ENCODE peak calls at places on chromosomes 2 and 18, in ten cellular contexts. Q is sigmoid colon, D is thyroid gland, U is body of pancreas, B is esophagus squamous epithelium, W is A549, J is IMR-90, Y is uterus, T is ovary, A is endothelial cell of umbilical vein. F is an unnamed sample.

GRCh38 chr2:47907097-47907781 is 941 bp upstream of the FBXO11 start:
- DNase-seq in B (no peak), T (peak; percentile 19), Y (peak; percentile 18), W (peak; percentile 25), A (no peak), D (peak; percentile 34), J (no peak), U (peak; percentile 59), Q (no peak), F (peak; percentile 21)

GRCh38 chr2:16652296-16653082 is 13.1 kb downstream of the CYRIA start:
- DNase-seq in T (peak; percentile 65), J (peak; percentile 75), D (peak; percentile 87), W (no peak), Y (peak; percentile 43), Q (peak; percentile 71), B (no peak), A (no peak), U (no peak), F (no peak)

GRCh38 chr18:46622999-46623398 is 34.0 kb downstream of the LOXHD1 start:
- DNase-seq in U (no peak), T (no peak), W (peak; percentile 11), Y (no peak), Q (no peak), B (no peak), A (no peak), J (peak; percentile 15), D (no peak), F (peak; percentile 35)

GRCh38 chr2:29804671-29805070 is 116.7 kb downstream of the ALK start:
- DNase-seq in B (no peak), A (no peak), T (no peak), Y (no peak), W (no peak), D (no peak), J (no peak), U (no peak), Q (no peak), F (no peak)

GRCh38 chr2:9549420-9549819 is 6.2 kb downstream of the ADAM17 start:
- DNase-seq in J (no peak), Y (no peak), B (no peak), Q (no peak), D (peak; percentile 53), W (no peak), T (no peak), A (no peak), U (no peak), F (no peak)

GRCh38 chr2:219159771-219160185 is 837 bp downstream of the NHEJ1 start:
- DNase-seq in Y (no peak), B (no peak), J (no peak), U (no peak), T (no peak), W (no peak), D (no peak), Q (no peak), A (no peak), F (no peak)

GRCh38 chr2:71945133-71945959 is 202.3 kb downstream of the CYP26B1 start:
- DNase-seq in D (no peak), Q (no peak), B (no peak), U (no peak), T (no peak), W (no peak), A (no peak), Y (no peak), J (no peak), F (no peak)

GRCh38 chr2:122634261-122634660 is 878.8 kb downstream of the TSN start:
- DNase-seq in Y (no peak), Q (no peak), D (no peak), T (no peak), B (no peak), W (peak; percentile 26), A (no peak), J (peak; percentile 58), U (no peak), F (no peak)

GRCh38 chr18:47975701-47976100 is 45.2 kb upstream of the SMAD2 start:
- DNase-seq in U (no peak), B (no peak), T (no peak), A (no peak), Y (no peak), W (no peak), Q (no peak), D (no peak), J (no peak), F (peak; percentile 94)

GRCh38 chr18:80176334-80177080 is 67.4 kb downstream of the ADNP2 start:
- DNase-seq in U (no peak), J (peak; percentile 54), Q (no peak), W (no peak), T (no peak), A (no peak), B (no peak), D (peak; percentile 51), Y (peak; percentile 31), F (no peak)

GRCh38 chr2:10557506-10558265 is 109.6 kb upstream of the ODC1 start:
- DNase-seq in A (no peak), Y (no peak), T (no peak), W (no peak), Q (no peak), J (no peak), B (no peak), D (no peak), U (no peak), F (no peak)

GRCh38 chr2:47054867-47055266 is 100.2 kb downstream of the STPG4 start:
- DNase-seq in U (no peak), Q (no peak), B (no peak), J (no peak), W (no peak), D (no peak), Y (no peak), T (no peak), A (no peak), F (no peak)

GRCh38 chr2:120868366-120868765 is 132.7 kb downstream of the GLI2 start:
- DNase-seq in U (no peak), Y (no peak), T (no peak), W (no peak), A (no peak), Q (peak; percentile 50), J (no peak), B (no peak), D (no peak), F (no peak)

GRCh38 chr2:38074775-38075435 is 1.0 kb downstream of the CYP1B1 start:
- DNase-seq in Q (no peak), A (peak; percentile 15), U (no peak), W (peak; percentile 67), J (no peak), D (peak; percentile 31), T (no peak), B (no peak), Y (peak; percentile 46), F (peak; percentile 55)

GRCh38 chr2:38076250-38076709 is 329 bp upstream of the CYP1B1 start:
- DNase-seq in J (peak; percentile 68), A (peak; percentile 16), B (peak; percentile 8), Y (peak; percentile 83), D (peak; percentile 72), Q (peak; percentile 90), T (peak; percentile 65), U (peak; percentile 68), W (peak; percentile 93), F (peak; percentile 90)

GRCh38 chr2:38077431-38077769 is 1.4 kb upstream of the CYP1B1 start:
- DNase-seq in D (no peak), Q (no peak), J (no peak), U (no peak), A (no peak), T (no peak), B (no peak), Y (no peak), W (no peak), F (no peak)

GRCh38 chr2:38075436-38076249 is at the start of gene CYP1B1:
- DNase-seq in D (peak; percentile 12), W (no peak), A (no peak), Y (no peak), J (no peak), B (no peak), Q (peak; percentile 75), T (no peak), U (no peak), F (peak; percentile 63)

GRCh38 chr2:38076710-38077430 is 919 bp upstream of the CYP1B1 start:
- DNase-seq in D (peak; percentile 66), W (peak; percentile 93), J (peak; percentile 90), Q (peak; percentile 88), A (no peak), U (peak; percentile 63), B (no peak), T (peak; percentile 60), Y (peak; percentile 80), F (peak; percentile 95)
- TF ChIP-seq POLR2A in D (no peak), W (peak; percentile 57), J (peak; percentile 66), Q (no peak), A (no peak), U (peak; percentile 21), B (no peak), T (peak; percentile 26), Y (peak; percentile 57), F (no peak)

GRCh38 chr2:85164145-85164559 is 31.0 kb downstream of the TCF7L1 start:
- DNase-seq in Y (no peak), D (no peak), U (no peak), Q (no peak), W (no peak), T (no peak), B (no peak), J (no peak), A (no peak), F (no peak)
- TF ChIP-seq CTCF in Y (no peak), D (no peak), U (no peak), Q (no peak), W (no peak), T (no peak), B (no peak), J (no peak), A (no peak), F (no peak)

DNA sequence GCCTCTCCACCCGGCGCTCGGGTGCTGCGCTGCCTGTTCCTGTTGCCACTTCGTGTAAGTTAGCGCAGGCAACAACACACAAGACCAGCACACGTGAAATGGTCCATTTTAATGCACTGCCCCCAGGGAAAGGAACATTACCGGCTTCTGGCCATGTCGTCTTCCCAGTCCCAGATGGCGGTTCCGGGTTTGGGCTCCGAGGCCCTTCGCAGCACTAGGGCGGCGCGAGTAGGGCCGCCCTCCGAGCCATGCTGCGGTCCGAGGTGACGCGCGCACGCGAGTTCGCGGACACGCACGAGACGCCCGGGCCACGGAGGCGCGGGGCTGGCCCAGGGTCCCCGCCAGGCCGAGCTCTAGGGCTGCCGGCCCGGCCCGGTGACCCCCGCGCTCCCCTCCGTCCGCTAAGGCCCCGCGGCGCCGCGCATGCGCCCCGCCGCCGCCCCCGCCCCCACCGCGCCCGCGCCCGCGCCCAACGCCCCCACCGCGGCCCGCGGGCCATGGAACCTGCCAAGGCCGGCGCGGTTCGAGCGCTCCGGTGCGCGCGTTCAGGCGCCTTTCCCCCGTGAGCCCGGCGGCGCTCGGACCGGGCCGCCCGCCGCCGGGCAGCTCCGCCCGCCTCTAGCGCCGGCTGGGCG is 365 bp upstream of the ZNF236 start:
- DNase-seq in A (peak; percentile 69), D (peak; percentile 59), Y (peak; percentile 61), W (peak; percentile 44), Q (peak; percentile 83), T (peak; percentile 57), U (peak; percentile 63), B (no peak), J (peak; percentile 35), F (peak; percentile 67)
- TF ChIP-seq POLR2A in A (no peak), D (peak; percentile 15), Y (peak; percentile 42), W (peak; percentile 69), Q (no peak), T (peak; percentile 55), U (peak; percentile 43), B (no peak), J (no peak), F (peak; percentile 11)

DNA sequence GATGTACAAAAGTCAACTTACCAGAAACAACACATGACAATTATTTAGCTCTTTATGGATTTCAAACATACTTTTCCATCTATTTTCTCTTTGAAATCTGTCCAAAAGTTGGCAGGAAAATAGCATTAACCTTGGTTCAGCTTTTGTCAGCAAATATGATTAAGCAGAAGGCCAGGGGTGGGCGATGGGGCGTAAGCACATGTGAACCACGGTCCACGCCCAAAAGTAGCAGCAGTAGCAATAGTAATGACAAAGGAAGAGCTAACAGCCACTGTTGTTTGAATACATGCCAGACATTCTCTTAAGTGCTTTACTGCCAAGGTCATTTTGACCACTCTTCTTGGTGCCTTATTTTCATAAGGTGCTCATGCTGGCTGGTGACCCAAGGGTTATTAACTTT is 73.5 kb downstream of the ANTXR1 start:
- DNase-seq in Q (no peak), U (no peak), B (no peak), D (peak; percentile 8), J (no peak), A (no peak), T (no peak), Y (no peak), W (no peak), F (no peak)
- TF ChIP-seq CTCF in Q (no peak), U (no peak), B (no peak), D (no peak), J (no peak), A (no peak), T (no peak), Y (no peak), W (no peak), F (no peak)

F was measured in NB4.